ENCODE peak calls at places on chromosomes 5 and 9, in five cellular contexts. N is upper lobe of left lung, B is GM23338, T is dermis blood vessel endothelial cell, J is fibroblast of lung. R is an unnamed sample.

GRCh38 chr5:171436804-171437285 is 17.4 kb downstream of the FGF18 start:
- DNase-seq in N (no peak), B (no peak), T (no peak), J (no peak), R (no peak)

GRCh38 chr9:94870793-94871558 is 144.5 kb downstream of the AOPEP start:
- DNase-seq in N (no peak), B (no peak), T (no peak), J (no peak), R (no peak)

GRCh38 chr5:10577371-10578291 is 13.8 kb downstream of the ANKRD33B start:
- DNase-seq in N (no peak), B (no peak), T (peak; percentile 94), J (no peak), R (no peak)

GRCh38 chr9:37939575-37940095 is 35.7 kb upstream of the SLC25A51 start:
- DNase-seq in N (no peak), B (no peak), T (no peak), J (peak; percentile 43), R (no peak)

GRCh38 chr5:109102291-109102690 is 307.5 kb downstream of the PJA2 start:
- DNase-seq in N (no peak), B (no peak), T (no peak), J (peak; percentile 38), R (no peak)

GRCh38 chr5:163619951-163620350 is 114.5 kb downstream of the MAT2B start:
- DNase-seq in N (no peak), B (no peak), T (no peak), J (no peak), R (no peak)

GRCh38 chr5:39638803-39639202 is 214.0 kb upstream of the DAB2 start:
- DNase-seq in N (no peak), B (no peak), T (peak; percentile 14), J (no peak), R (no peak)

GRCh38 chr9:86605303-86605702 is 251.1 kb upstream of the TUT7 start:
- DNase-seq in N (no peak), B (no peak), T (no peak), J (no peak), R (no peak)

GRCh38 chr5:43702293-43702692 is 99.3 kb downstream of the NNT start:
- DNase-seq in N (no peak), B (no peak), T (no peak), J (no peak), R (no peak)

GRCh38 chr5:19920761-19921160 is 67.2 kb downstream of the CDH18 start:
- DNase-seq in N (no peak), B (no peak), T (no peak), J (peak; percentile 12), R (no peak)

GRCh38 chr5:59266410-59266809 is 627.1 kb downstream of the PDE4D start:
- DNase-seq in N (no peak), B (no peak), T (no peak), J (no peak), R (no peak)

GRCh38 chr5:24225051-24225450 is 419.7 kb downstream of the CDH10 start:
- DNase-seq in N (no peak), B (no peak), T (no peak), J (no peak), R (no peak)

GRCh38 chr9:134178781-134179551 is 14.6 kb upstream of the RNU6ATAC start:
- DNase-seq in N (peak; percentile 62), B (no peak), T (peak; percentile 19), J (peak; percentile 22), R (no peak)

R was measured in GOT3.